ENCODE peak calls at places on chromosomes 2 and 18, in eight cellular contexts. One of them, this sample, is unnamed.

GRCh38 chr2:171487803-171488259 is 34.4 kb upstream of the CYBRD1 start:
- DNase-seq in AG09309: no peak
- DNase-seq in AG09319: no peak
- DNase-seq in neural progenitor cell: no peak
- DNase-seq in left lung: no peak
- DNase-seq in astrocyte of the spinal cord: no peak
- DNase-seq in neural crest cell: no peak
- DNase-seq in body of pancreas: peak
- DNase-seq in this sample: no peak

GRCh38 chr2:4673025-4673489 is 969.7 kb downstream of the DCDC2C start:
- DNase-seq in astrocyte of the spinal cord: no peak
- DNase-seq in AG09319: no peak
- DNase-seq in body of pancreas: no peak
- DNase-seq in AG09309: peak
- DNase-seq in neural crest cell: no peak
- DNase-seq in neural progenitor cell: no peak
- DNase-seq in left lung: no peak
- DNase-seq in this sample: no peak

GRCh38 chr2:126766897-126767296 is 110.9 kb downstream of the GYPC start:
- DNase-seq in astrocyte of the spinal cord: no peak
- DNase-seq in AG09309: no peak
- DNase-seq in AG09319: no peak
- DNase-seq in left lung: peak
- DNase-seq in neural progenitor cell: no peak
- DNase-seq in body of pancreas: no peak
- DNase-seq in neural crest cell: no peak
- DNase-seq in this sample: no peak

GRCh38 chr2:10278763-10279471 is 23.8 kb upstream of the HPCAL1 start:
- DNase-seq in AG09309: no peak
- DNase-seq in neural progenitor cell: no peak
- DNase-seq in neural crest cell: no peak
- DNase-seq in left lung: peak
- DNase-seq in astrocyte of the spinal cord: no peak
- DNase-seq in body of pancreas: no peak
- DNase-seq in AG09319: no peak
- DNase-seq in this sample: no peak

GRCh38 chr2:124323321-124323720 is 298.2 kb downstream of the CNTNAP5 start:
- DNase-seq in left lung: no peak
- DNase-seq in body of pancreas: no peak
- DNase-seq in AG09309: no peak
- DNase-seq in neural progenitor cell: no peak
- DNase-seq in AG09319: no peak
- DNase-seq in astrocyte of the spinal cord: no peak
- DNase-seq in neural crest cell: no peak
- DNase-seq in this sample: no peak

GRCh38 chr2:97688062-97688827 is 18.7 kb downstream of the C2orf92 start:
- DNase-seq in AG09309: no peak
- DNase-seq in AG09319: no peak
- DNase-seq in neural progenitor cell: no peak
- DNase-seq in astrocyte of the spinal cord: no peak
- DNase-seq in left lung: no peak
- DNase-seq in body of pancreas: no peak
- DNase-seq in neural crest cell: no peak
- DNase-seq in this sample: no peak

GRCh38 chr2:233255151-233255550 is 3.7 kb downstream of the ATG16L1 start:
- DNase-seq in AG09319: no peak
- DNase-seq in body of pancreas: no peak
- DNase-seq in astrocyte of the spinal cord: no peak
- DNase-seq in left lung: no peak
- DNase-seq in neural progenitor cell: no peak
- DNase-seq in neural crest cell: no peak
- DNase-seq in AG09309: no peak
- DNase-seq in this sample: no peak

GRCh38 chr2:62705859-62706720 is 577 bp downstream of the EHBP1 start:
- DNase-seq in left lung: no peak
- DNase-seq in neural crest cell: peak
- DNase-seq in neural progenitor cell: peak
- DNase-seq in AG09309: no peak
- DNase-seq in AG09319: peak
- DNase-seq in body of pancreas: peak
- DNase-seq in astrocyte of the spinal cord: peak
- DNase-seq in this sample: peak

GRCh38 chr2:145022021-145022670 is 502.2 kb upstream of the ZEB2 start:
- DNase-seq in astrocyte of the spinal cord: peak
- DNase-seq in AG09309: no peak
- DNase-seq in neural crest cell: no peak
- DNase-seq in AG09319: no peak
- DNase-seq in body of pancreas: no peak
- DNase-seq in neural progenitor cell: no peak
- DNase-seq in left lung: no peak
- DNase-seq in this sample: no peak

GRCh38 chr2:217074576-217075224 is 214.8 kb upstream of the TNP1 start:
- DNase-seq in neural crest cell: no peak
- DNase-seq in AG09319: no peak
- DNase-seq in left lung: no peak
- DNase-seq in body of pancreas: no peak
- DNase-seq in astrocyte of the spinal cord: peak
- DNase-seq in AG09309: no peak
- DNase-seq in neural progenitor cell: no peak
- DNase-seq in this sample: no peak

GRCh38 chr18:78814766-78815165 is 164.9 kb upstream of the SALL3 start:
- DNase-seq in astrocyte of the spinal cord: no peak
- DNase-seq in body of pancreas: no peak
- DNase-seq in neural crest cell: no peak
- DNase-seq in left lung: peak
- DNase-seq in AG09319: no peak
- DNase-seq in neural progenitor cell: no peak
- DNase-seq in AG09309: no peak
- DNase-seq in this sample: peak

GRCh38 chr2:240384711-240385450 is 50.6 kb upstream of the GPC1 start:
- DNase-seq in body of pancreas: no peak
- DNase-seq in left lung: peak
- DNase-seq in AG09319: no peak
- DNase-seq in AG09309: no peak
- DNase-seq in neural crest cell: no peak
- DNase-seq in neural progenitor cell: no peak
- DNase-seq in astrocyte of the spinal cord: no peak
- DNase-seq in this sample: peak
- TF ChIP-seq CTCF in body of pancreas: no peak
- TF ChIP-seq CTCF in left lung: no peak
- TF ChIP-seq CTCF in AG09319: no peak
- TF ChIP-seq CTCF in AG09309: no peak
- TF ChIP-seq CTCF in neural crest cell: no peak
- TF ChIP-seq CTCF in neural progenitor cell: no peak
- TF ChIP-seq CTCF in astrocyte of the spinal cord: no peak
- TF ChIP-seq CTCF in this sample: no peak

GRCh38 chr2:20676353-20677215 is 9.6 kb downstream of the GDF7 start:
- DNase-seq in AG09309: no peak
- DNase-seq in neural progenitor cell: no peak
- DNase-seq in left lung: peak
- DNase-seq in astrocyte of the spinal cord: no peak
- DNase-seq in AG09319: no peak
- DNase-seq in neural crest cell: no peak
- DNase-seq in body of pancreas: no peak
- DNase-seq in this sample: no peak
- TF ChIP-seq CTCF in AG09309: no peak
- TF ChIP-seq CTCF in neural progenitor cell: peak
- TF ChIP-seq CTCF in left lung: no peak
- TF ChIP-seq CTCF in astrocyte of the spinal cord: no peak
- TF ChIP-seq CTCF in AG09319: no peak
- TF ChIP-seq CTCF in neural crest cell: no peak
- TF ChIP-seq CTCF in body of pancreas: peak
- TF ChIP-seq CTCF in this sample: no peak

DNA sequence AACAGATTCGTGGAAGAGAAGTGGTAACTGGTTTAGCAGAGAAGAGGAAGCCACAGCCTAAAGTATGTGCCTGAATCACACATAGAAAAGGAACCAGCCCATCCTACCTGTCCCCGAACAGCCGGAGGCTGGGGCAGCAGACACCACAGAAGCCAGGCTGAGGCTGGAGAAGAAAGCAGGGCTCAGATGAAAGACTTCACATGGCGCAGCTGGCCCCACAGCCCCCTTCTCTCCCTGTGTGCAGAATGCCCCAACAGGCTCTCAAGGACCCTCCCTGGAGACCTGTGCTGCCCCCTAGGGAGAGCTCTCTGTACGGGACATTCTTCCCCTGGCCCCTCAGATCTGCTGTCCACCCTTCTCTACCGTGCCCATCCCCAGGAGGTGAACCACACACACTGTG is 83.5 kb upstream of the RAB12 start:
- DNase-seq in neural progenitor cell: peak
- DNase-seq in left lung: no peak
- DNase-seq in body of pancreas: no peak
- DNase-seq in astrocyte of the spinal cord: no peak
- DNase-seq in AG09309: no peak
- DNase-seq in neural crest cell: peak
- DNase-seq in AG09319: no peak
- DNase-seq in this sample: peak
- TF ChIP-seq CTCF in neural progenitor cell: peak
- TF ChIP-seq CTCF in left lung: no peak
- TF ChIP-seq CTCF in body of pancreas: no peak
- TF ChIP-seq CTCF in astrocyte of the spinal cord: peak
- TF ChIP-seq CTCF in AG09309: peak
- TF ChIP-seq CTCF in neural crest cell: no peak
- TF ChIP-seq CTCF in AG09319: no peak
- TF ChIP-seq CTCF in this sample: peak

GRCh38 chr2:71643674-71644357 is 190.5 kb downstream of the DYSF start:
- DNase-seq in astrocyte of the spinal cord: no peak
- DNase-seq in neural progenitor cell: no peak
- DNase-seq in neural crest cell: no peak
- DNase-seq in AG09319: no peak
- DNase-seq in AG09309: no peak
- DNase-seq in body of pancreas: no peak
- DNase-seq in left lung: no peak
- DNase-seq in this sample: no peak
- TF ChIP-seq CTCF in astrocyte of the spinal cord: no peak
- TF ChIP-seq CTCF in neural progenitor cell: no peak
- TF ChIP-seq CTCF in neural crest cell: no peak
- TF ChIP-seq CTCF in AG09319: no peak
- TF ChIP-seq CTCF in AG09309: no peak
- TF ChIP-seq CTCF in body of pancreas: no peak
- TF ChIP-seq CTCF in left lung: no peak
- TF ChIP-seq CTCF in this sample: no peak

GRCh38 chr2:102235491-102235890 is 48.7 kb downstream of the IL1RL2 start:
- DNase-seq in left lung: peak
- DNase-seq in AG09309: no peak
- DNase-seq in neural progenitor cell: peak
- DNase-seq in AG09319: no peak
- DNase-seq in neural crest cell: no peak
- DNase-seq in body of pancreas: no peak
- DNase-seq in astrocyte of the spinal cord: no peak
- DNase-seq in this sample: no peak
- TF ChIP-seq CTCF in left lung: no peak
- TF ChIP-seq CTCF in AG09309: peak
- TF ChIP-seq CTCF in neural progenitor cell: peak
- TF ChIP-seq CTCF in AG09319: peak
- TF ChIP-seq CTCF in neural crest cell: peak
- TF ChIP-seq CTCF in body of pancreas: no peak
- TF ChIP-seq CTCF in astrocyte of the spinal cord: peak
- TF ChIP-seq CTCF in this sample: no peak

DNA sequence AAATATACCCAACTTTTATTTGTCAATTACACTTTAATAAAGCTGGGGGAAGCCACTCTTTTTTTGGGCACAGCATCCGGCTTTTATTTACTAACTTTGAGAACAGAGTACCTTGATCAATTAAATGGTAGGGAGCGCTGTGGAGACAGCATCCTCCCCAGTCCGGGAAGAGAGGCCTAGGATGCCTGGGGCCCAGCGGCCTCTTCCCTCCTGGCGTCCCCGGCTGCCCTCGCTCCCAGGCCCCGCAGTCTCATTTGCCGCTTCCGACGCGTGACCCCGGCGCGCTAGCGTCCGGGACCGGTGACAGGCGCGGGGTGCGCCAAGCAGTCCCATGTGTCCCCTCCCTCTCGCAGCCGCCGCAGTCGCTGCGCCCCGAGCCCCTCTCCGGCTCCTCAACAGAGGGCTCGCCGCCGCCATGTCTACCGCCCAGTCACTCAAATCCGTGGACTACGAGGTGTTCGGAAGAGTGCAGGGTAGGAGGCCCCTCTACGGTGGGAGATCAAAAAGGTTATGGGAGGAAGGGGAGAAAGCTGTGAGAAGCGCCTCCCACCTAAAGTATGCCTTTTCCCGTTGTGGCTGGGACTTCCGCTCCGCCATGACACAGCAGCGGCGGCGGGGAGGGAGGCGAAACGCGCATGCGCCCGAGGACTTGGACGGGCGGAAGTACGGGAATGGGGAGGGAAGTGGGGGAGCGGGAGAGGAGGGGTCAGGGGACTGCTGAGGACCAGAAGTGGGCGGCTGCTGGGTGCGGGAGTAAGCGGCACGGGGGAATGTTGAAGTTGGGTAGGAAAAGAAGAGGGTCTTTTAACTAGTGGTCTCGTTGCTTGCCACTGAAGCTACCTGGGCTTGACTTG is at the start of gene ACYP2:
- DNase-seq in neural progenitor cell: peak
- DNase-seq in AG09319: peak
- DNase-seq in left lung: peak
- DNase-seq in neural crest cell: peak
- DNase-seq in astrocyte of the spinal cord: peak
- DNase-seq in AG09309: peak
- DNase-seq in body of pancreas: peak
- DNase-seq in this sample: peak
- TF ChIP-seq CTCF in neural progenitor cell: peak
- TF ChIP-seq CTCF in AG09319: peak
- TF ChIP-seq CTCF in left lung: no peak
- TF ChIP-seq CTCF in neural crest cell: no peak
- TF ChIP-seq CTCF in astrocyte of the spinal cord: peak
- TF ChIP-seq CTCF in AG09309: peak
- TF ChIP-seq CTCF in body of pancreas: peak
- TF ChIP-seq CTCF in this sample: no peak

DNA sequence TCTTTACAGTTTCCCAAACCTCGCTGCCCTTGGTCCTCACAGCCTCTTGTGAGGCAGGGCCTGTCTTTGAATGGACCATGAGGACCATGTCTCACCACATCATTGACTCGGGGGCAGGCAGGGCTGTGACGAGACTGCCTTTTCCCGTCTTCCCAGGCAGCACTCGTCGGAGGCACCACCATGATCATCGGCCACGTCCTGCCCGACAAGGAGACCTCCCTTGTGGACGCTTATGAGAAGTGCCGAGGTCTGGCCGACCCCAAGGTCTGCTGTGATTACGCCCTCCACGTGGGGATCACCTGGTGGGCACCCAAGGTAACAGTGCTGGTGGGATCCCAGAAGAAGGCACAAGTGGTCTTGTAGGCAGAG is 45.7 kb upstream of the MAPRE3 start:
- DNase-seq in neural progenitor cell: no peak
- DNase-seq in AG09309: no peak
- DNase-seq in neural crest cell: no peak
- DNase-seq in astrocyte of the spinal cord: no peak
- DNase-seq in body of pancreas: no peak
- DNase-seq in AG09319: no peak
- DNase-seq in left lung: peak
- DNase-seq in this sample: no peak
- TF ChIP-seq CTCF in neural progenitor cell: no peak
- TF ChIP-seq CTCF in AG09309: no peak
- TF ChIP-seq CTCF in neural crest cell: no peak
- TF ChIP-seq CTCF in astrocyte of the spinal cord: no peak
- TF ChIP-seq CTCF in body of pancreas: no peak
- TF ChIP-seq CTCF in AG09319: no peak
- TF ChIP-seq CTCF in left lung: no peak
- TF ChIP-seq CTCF in this sample: no peak